ENCODE peak calls at places on chromosomes 4 and X, in five cellular contexts. W, N, P, G and R are unnamed samples.

GRCh38 chr4:139039044-139039443 is 23.5 kb downstream of the NOCT start:
- DNase-seq in W (no peak), G (no peak), P (no peak), N (no peak), R (no peak)

GRCh38 chr4:55172694-55173287 is 47.4 kb upstream of the KDR start:
- DNase-seq in W (no peak), P (peak; percentile 50), N (no peak), G (peak; percentile 43), R (no peak)

GRCh38 chr4:86957214-86957613 is 22.4 kb downstream of the AFF1 start:
- DNase-seq in P (no peak), N (no peak), G (peak; percentile 39), W (no peak), R (no peak)

GRCh38 chr4:10831727-10832408 is 147.3 kb upstream of the CLNK start:
- DNase-seq in G (no peak), N (no peak), W (no peak), P (no peak), R (no peak)

GRCh38 chr4:92506933-92507332 is 203.2 kb downstream of the GRID2 start:
- DNase-seq in G (no peak), N (no peak), W (no peak), P (no peak), R (no peak)

GRCh38 chrX:155534800-155535199 is 76.4 kb upstream of the F8A3 start:
- DNase-seq in G (no peak), W (no peak), P (peak; percentile 1), N (no peak), R (no peak)

GRCh38 chr4:54581807-54582206 is 76.0 kb upstream of the KIT start:
- DNase-seq in N (no peak), P (no peak), G (no peak), W (no peak), R (no peak)

GRCh38 chrX:136531951-136532350 is at the start of gene VGLL1:
- DNase-seq in W (no peak), G (no peak), P (no peak), N (no peak), R (no peak)

GRCh38 chr4:53055274-53055673 is 193.2 kb downstream of the RASL11B start:
- DNase-seq in G (peak; percentile 86), W (no peak), P (peak; percentile 62), N (no peak), R (no peak)

GRCh38 chr4:86595426-86595805 is 1.3 kb downstream of the PTPN13 start:
- DNase-seq in N (no peak), W (no peak), P (peak; percentile 43), G (peak; percentile 57), R (no peak)

GRCh38 chr4:38723726-38724506 is 58.9 kb downstream of the TLR10 start:
- DNase-seq in N (no peak), P (no peak), G (no peak), W (no peak), R (peak; percentile 60)

GRCh38 chr4:45358573-45359506 is 632.5 kb upstream of the GNPDA2 start:
- DNase-seq in G (no peak), W (peak; percentile 39), N (no peak), P (no peak), R (no peak)

GRCh38 chr4:110305455-110305854 is 107.0 kb upstream of the ELOVL6 start:
- DNase-seq in P (no peak), G (no peak), N (no peak), W (no peak), R (no peak)

GRCh38 chr4:73410916-73411730 is 7.0 kb downstream of the ALB start:
- DNase-seq in W (no peak), P (no peak), G (no peak), N (no peak), R (no peak)

GRCh38 chr4:65083076-65083475 is 587.2 kb downstream of the EPHA5 start:
- DNase-seq in W (no peak), N (no peak), P (peak; percentile 66), G (no peak), R (no peak)

GRCh38 chr4:42371306-42372063 is 25.8 kb upstream of the SHISA3 start:
- DNase-seq in P (peak; percentile 57), N (no peak), G (peak; percentile 68), W (no peak), R (no peak)

GRCh38 chr4:151484396-151485102 is 75.6 kb downstream of the FHIP1A start:
- DNase-seq in P (peak; percentile 52), N (no peak), W (peak; percentile 61), G (peak; percentile 81), R (no peak)

GRCh38 chrX:130260316-130260715 is 8.4 kb downstream of the ZNF280C start:
- DNase-seq in W (no peak), P (no peak), G (peak; percentile 79), N (no peak), R (no peak)

GRCh38 chr4:105059337-105059736 is 87.3 kb upstream of the TET2 start:
- DNase-seq in N (no peak), P (no peak), G (peak; percentile 11), W (no peak), R (no peak)

GRCh38 chr4:84958434-84958833 is 8.1 kb downstream of the WDFY3 start:
- DNase-seq in N (no peak), G (no peak), P (no peak), W (no peak), R (no peak)

GRCh38 chr4:14446311-14446710 is 556.0 kb upstream of the CPEB2 start:
- DNase-seq in G (peak; percentile 92), W (no peak), P (no peak), N (no peak), R (no peak)

GRCh38 chrX:134717698-134718328 is 59.5 kb upstream of the PLAC1 start:
- DNase-seq in G (peak; percentile 68), N (no peak), P (no peak), W (no peak), R (no peak)

GRCh38 chrX:134716620-134717012 is 58.3 kb upstream of the PLAC1 start:
- DNase-seq in P (no peak), W (no peak), G (no peak), N (no peak), R (no peak)

GRCh38 chrX:134721766-134722532 is 63.7 kb upstream of the PLAC1 start:
- DNase-seq in N (no peak), W (no peak), P (no peak), G (no peak), R (no peak)

GRCh38 chrX:134715930-134716619 is 57.8 kb upstream of the PLAC1 start:
- DNase-seq in G (no peak), N (no peak), P (no peak), W (peak; percentile 34), R (no peak)

GRCh38 chrX:134718329-134719317 is 60.4 kb upstream of the PLAC1 start:
- DNase-seq in G (peak; percentile 96), W (no peak), N (peak; percentile 44), P (peak; percentile 12), R (no peak)
- TF ChIP-seq CTCF in G (peak; percentile 26), W (no peak), N (no peak), P (no peak), R (peak; percentile 24)

DNA sequence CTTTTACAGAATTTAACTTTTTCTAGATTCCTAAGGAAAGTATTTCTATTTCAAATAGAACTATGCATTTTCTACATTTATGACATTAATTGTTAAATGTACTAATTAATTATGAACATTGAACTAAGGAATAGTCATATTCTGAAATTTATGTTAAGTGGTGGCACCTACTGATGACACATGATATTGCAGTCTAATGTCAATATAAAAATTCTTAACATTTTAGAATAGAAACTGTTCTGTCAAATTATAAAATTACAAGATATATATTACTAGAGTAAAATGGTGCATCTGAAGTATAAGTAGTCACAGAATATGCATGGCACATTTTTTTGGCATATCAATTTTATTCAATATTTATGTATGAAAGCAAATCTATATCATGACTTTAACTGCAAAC is 40.2 kb upstream of the NDNF start:
- DNase-seq in G (no peak), N (no peak), P (no peak), W (no peak), R (no peak)
- TF ChIP-seq CTCF in G (peak; percentile 39), N (no peak), P (peak; percentile 60), W (peak; percentile 53), R (peak; percentile 54)

GRCh38 chrX:30343206-30343605 is 34.0 kb upstream of the NR0B1 start:
- DNase-seq in N (no peak), G (no peak), P (no peak), W (peak; percentile 31), R (no peak)
- TF ChIP-seq CTCF in N (no peak), G (no peak), P (no peak), W (peak; percentile 60), R (no peak)

GRCh38 chrX:39263946-39264483 is 462.8 kb downstream of the MID1IP1 start:
- DNase-seq in G (no peak), P (no peak), W (no peak), N (no peak), R (no peak)

GRCh38 chrX:39258331-39258730 is 457.1 kb downstream of the MID1IP1 start:
- DNase-seq in P (no peak), N (no peak), G (no peak), W (peak; percentile 29), R (no peak)

GRCh38 chrX:39260965-39261364 is 459.7 kb downstream of the MID1IP1 start:
- DNase-seq in W (no peak), N (no peak), G (peak; percentile 46), P (no peak), R (no peak)

GRCh38 chrX:39262641-39263040 is 461.4 kb downstream of the MID1IP1 start:
- DNase-seq in N (no peak), G (no peak), P (no peak), W (no peak), R (no peak)

GRCh38 chrX:39261446-39262147 is 460.3 kb downstream of the MID1IP1 start:
- DNase-seq in N (no peak), P (peak; percentile 40), W (no peak), G (peak; percentile 68), R (no peak)
- TF ChIP-seq CTCF in N (peak; percentile 45), P (peak; percentile 71), W (peak; percentile 69), G (peak; percentile 55), R (peak; percentile 53)

DNA sequence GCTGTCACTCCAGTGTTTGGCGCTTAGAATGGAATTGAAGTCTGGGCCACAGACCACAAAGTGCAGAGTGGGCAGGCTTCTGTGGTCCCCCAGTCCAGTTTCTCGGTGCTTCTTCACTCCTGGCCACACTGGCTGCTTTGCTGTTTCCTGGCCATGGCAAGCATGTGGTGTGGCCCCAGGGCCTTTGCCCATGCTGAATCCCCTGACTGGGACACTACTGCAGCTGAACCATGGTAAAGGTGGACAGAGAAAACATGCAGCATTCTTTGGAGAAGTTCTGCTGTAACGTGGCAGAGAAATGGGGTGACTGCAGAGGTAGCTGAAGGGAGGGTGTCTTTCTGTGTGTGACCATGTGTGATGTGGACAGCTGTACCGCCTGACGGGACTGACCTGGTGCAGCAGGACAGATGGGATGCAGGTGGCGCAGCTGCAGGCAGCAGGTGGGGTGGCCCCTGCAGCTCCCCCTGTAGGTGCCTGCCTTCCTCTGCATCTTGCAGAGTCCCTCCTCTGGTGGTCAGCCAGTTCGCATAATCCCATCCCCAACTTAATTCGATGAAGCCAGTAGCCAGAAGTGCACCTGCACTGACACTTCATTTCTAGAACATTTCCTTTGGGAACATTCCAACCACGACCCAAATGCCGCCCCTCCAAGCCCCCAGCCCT is 13.2 kb upstream of the S100P start:
- DNase-seq in P (no peak), G (no peak), W (peak; percentile 80), N (no peak), R (no peak)
- TF ChIP-seq CTCF in P (no peak), G (no peak), W (peak; percentile 76), N (no peak), R (no peak)

DNA sequence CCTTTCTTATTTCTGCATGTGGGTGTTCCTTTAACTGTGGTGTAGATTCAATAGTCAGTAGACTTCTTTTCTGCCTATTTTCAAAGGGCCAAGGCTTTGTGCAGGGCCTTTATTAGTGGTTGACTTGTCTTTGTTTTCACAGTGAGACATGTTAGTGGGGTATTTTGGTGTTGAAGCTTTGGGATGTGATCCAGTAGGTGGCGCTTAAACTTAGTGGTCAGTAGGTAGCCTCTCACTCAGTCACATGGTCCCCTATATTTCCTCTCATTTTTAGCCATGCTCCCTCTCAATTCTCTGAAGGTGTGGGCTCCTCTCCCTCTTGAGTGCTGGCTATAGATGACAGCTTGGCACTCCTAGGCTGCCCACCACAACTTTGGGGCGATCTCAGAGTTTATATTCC is 23.4 kb upstream of the SLC10A7 start:
- DNase-seq in P (peak; percentile 57), W (peak; percentile 44), G (peak; percentile 49), N (no peak), R (no peak)
- TF ChIP-seq CTCF in P (peak; percentile 60), W (peak; percentile 67), G (peak; percentile 56), N (no peak), R (peak; percentile 6)